ENCODE peak calls at places on chromosomes 4 and X, in six cellular contexts. One of them, this sample, is unnamed.

GRCh38 chrX:153741446-153741845 is 16.8 kb downstream of the ABCD1 start:
- DNase-seq in breast epithelium: no peak
- DNase-seq in heart left ventricle: no peak
- DNase-seq in right lobe of liver: no peak
- DNase-seq in A549: no peak
- DNase-seq in spleen: peak
- DNase-seq in this sample: no peak

GRCh38 chrX:105837227-105837626 is 14.9 kb downstream of the NRK start:
- DNase-seq in heart left ventricle: peak
- DNase-seq in spleen: no peak
- DNase-seq in A549: no peak
- DNase-seq in breast epithelium: peak
- DNase-seq in right lobe of liver: no peak
- DNase-seq in this sample: no peak

GRCh38 chr4:87844476-87844875 is 11.7 kb downstream of the MEPE start:
- DNase-seq in breast epithelium: no peak
- DNase-seq in right lobe of liver: no peak
- DNase-seq in heart left ventricle: no peak
- DNase-seq in spleen: no peak
- DNase-seq in A549: no peak
- DNase-seq in this sample: no peak

GRCh38 chrX:41785685-41786084 is 61.7 kb downstream of the GPR82 start:
- DNase-seq in right lobe of liver: no peak
- DNase-seq in spleen: no peak
- DNase-seq in heart left ventricle: no peak
- DNase-seq in A549: no peak
- DNase-seq in breast epithelium: no peak
- DNase-seq in this sample: no peak

GRCh38 chr4:4386736-4387392 is at the start of gene NSG1:
- DNase-seq in right lobe of liver: peak
- DNase-seq in A549: no peak
- DNase-seq in spleen: no peak
- DNase-seq in heart left ventricle: no peak
- DNase-seq in breast epithelium: no peak
- DNase-seq in this sample: no peak

GRCh38 chr4:3354455-3354811 is 61.6 kb downstream of the RGS12 start:
- DNase-seq in heart left ventricle: no peak
- DNase-seq in right lobe of liver: no peak
- DNase-seq in A549: no peak
- DNase-seq in spleen: no peak
- DNase-seq in breast epithelium: no peak
- DNase-seq in this sample: no peak

GRCh38 chrX:6228720-6229119 is at the start of gene NLGN4X:
- DNase-seq in breast epithelium: no peak
- DNase-seq in A549: no peak
- DNase-seq in right lobe of liver: no peak
- DNase-seq in spleen: peak
- DNase-seq in heart left ventricle: no peak
- DNase-seq in this sample: no peak

GRCh38 chr4:185624248-185624568 is 88.9 kb upstream of the PDLIM3 start:
- DNase-seq in right lobe of liver: no peak
- DNase-seq in breast epithelium: no peak
- DNase-seq in spleen: no peak
- DNase-seq in heart left ventricle: no peak
- DNase-seq in A549: no peak
- DNase-seq in this sample: no peak

GRCh38 chr4:133320576-133321170 is 171.6 kb downstream of the PCDH10 start:
- DNase-seq in breast epithelium: no peak
- DNase-seq in A549: peak
- DNase-seq in right lobe of liver: no peak
- DNase-seq in heart left ventricle: no peak
- DNase-seq in spleen: no peak
- DNase-seq in this sample: peak

DNA sequence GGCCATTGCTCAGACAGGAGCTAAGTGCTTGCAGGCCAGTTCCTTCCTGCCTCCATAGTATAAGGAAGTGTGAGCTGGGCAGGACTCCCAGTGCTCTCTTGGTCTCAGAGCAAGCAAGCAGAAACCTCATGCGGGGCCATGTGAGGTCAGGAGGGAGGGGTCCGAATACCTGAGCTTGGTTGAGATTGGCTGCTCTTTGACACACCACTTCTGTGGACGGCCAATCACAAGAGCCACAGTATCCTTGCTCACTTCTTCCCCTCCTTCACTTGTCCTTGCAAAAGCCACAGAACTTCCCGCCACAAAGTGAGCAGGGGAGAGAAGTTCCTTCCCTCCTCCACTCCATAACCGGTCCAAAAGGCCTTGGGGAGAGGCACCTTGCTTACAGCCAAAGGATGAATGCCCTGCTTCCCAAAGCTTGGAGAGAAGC is 56.7 kb downstream of the PRPS1 start:
- DNase-seq in breast epithelium: peak
- DNase-seq in spleen: peak
- DNase-seq in A549: no peak
- DNase-seq in right lobe of liver: peak
- DNase-seq in heart left ventricle: peak
- DNase-seq in this sample: no peak
- TF ChIP-seq POLR2A in breast epithelium: no peak
- TF ChIP-seq POLR2A in spleen: no peak
- TF ChIP-seq POLR2A in A549: no peak
- TF ChIP-seq POLR2A in right lobe of liver: no peak
- TF ChIP-seq POLR2A in heart left ventricle: peak
- TF ChIP-seq POLR2A in this sample: no peak

DNA sequence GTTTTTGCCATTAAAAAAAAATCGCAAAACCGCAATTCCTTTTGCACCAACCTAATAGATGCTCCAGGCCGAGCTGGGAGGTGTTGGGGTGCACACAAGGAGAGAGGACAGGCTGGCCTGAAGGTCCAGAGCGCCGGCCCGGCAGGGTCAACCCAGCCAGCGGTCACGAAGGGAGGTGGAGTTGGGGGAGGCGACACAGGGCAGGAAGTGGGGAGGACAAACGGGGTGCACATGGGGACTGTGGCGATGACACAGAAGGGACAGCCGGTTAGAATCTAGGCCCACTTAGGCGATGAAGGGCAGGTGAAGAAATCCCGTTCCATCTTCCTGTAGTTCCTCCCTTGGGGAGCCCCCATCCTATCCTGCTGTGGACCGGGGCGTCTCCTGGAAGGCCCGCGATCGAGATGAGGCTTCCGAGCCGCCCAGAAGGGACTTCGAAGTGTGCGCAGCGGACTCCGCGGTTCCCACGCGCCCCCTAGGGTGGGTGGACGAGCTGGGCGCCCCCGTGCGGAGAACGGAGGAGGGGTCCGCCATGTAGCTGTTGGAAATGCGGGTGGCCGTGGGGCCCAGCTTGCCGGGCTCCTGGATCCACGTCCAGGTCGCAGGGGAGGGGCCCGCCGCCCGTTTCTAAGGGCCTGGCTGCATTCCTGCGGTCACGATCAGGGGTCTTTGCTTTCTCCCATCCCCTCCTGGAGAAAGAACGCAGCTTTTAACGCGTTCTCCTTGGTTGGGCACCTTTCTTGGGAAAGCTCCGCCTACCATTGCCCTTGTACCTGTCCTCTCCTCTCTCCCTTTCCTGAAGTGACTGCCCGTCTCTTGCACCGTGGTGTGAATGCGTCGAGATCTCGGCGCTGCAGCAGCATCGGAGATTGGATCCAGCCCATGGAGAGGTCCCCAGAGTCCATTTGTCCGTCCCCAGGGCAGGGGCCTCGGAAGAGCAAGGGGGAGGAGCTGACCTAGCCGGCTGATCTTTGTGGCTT is 17.0 kb upstream of the HPF1 start:
- DNase-seq in A549: no peak
- DNase-seq in spleen: peak
- DNase-seq in breast epithelium: no peak
- DNase-seq in right lobe of liver: peak
- DNase-seq in heart left ventricle: peak
- DNase-seq in this sample: no peak
- TF ChIP-seq POLR2A in A549: no peak
- TF ChIP-seq POLR2A in spleen: no peak
- TF ChIP-seq POLR2A in breast epithelium: no peak
- TF ChIP-seq POLR2A in right lobe of liver: no peak
- TF ChIP-seq POLR2A in heart left ventricle: no peak
- TF ChIP-seq POLR2A in this sample: no peak

GRCh38 chr4:73661646-73662119 is 41.4 kb upstream of the RASSF6 start:
- DNase-seq in right lobe of liver: no peak
- DNase-seq in A549: no peak
- DNase-seq in heart left ventricle: no peak
- DNase-seq in spleen: no peak
- DNase-seq in breast epithelium: no peak
- DNase-seq in this sample: peak
- TF ChIP-seq POLR2A in right lobe of liver: no peak
- TF ChIP-seq POLR2A in A549: no peak
- TF ChIP-seq POLR2A in heart left ventricle: no peak
- TF ChIP-seq POLR2A in spleen: no peak
- TF ChIP-seq POLR2A in breast epithelium: no peak
- TF ChIP-seq POLR2A in this sample: no peak

GRCh38 chrX:100731441-100732281 is at the start of gene SYTL4:
- DNase-seq in heart left ventricle: peak
- DNase-seq in breast epithelium: no peak
- DNase-seq in A549: peak
- DNase-seq in right lobe of liver: peak
- DNase-seq in spleen: peak
- DNase-seq in this sample: peak
- TF ChIP-seq POLR2A in heart left ventricle: no peak
- TF ChIP-seq POLR2A in breast epithelium: no peak
- TF ChIP-seq POLR2A in A549: no peak
- TF ChIP-seq POLR2A in right lobe of liver: peak
- TF ChIP-seq POLR2A in spleen: no peak
- TF ChIP-seq POLR2A in this sample: no peak

DNA sequence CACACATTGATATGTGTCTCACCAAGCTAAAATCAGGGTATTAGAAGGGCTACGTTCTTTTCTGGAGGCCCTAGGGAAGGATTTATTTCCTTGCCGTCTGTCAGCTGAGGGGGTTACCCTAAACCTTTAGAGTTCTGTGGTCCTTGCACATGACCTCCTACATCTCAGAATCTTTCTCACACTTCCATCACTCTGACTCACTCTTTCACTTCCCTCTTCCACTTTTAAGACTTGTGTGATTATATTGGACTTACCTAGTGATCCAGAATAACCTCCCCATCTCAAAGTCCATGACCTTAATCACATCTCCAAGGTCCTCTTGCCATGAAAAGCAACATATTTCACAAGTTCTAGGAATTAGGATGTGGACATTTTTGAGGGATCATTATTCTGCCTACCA is 53.6 kb upstream of the FUNDC1 start:
- DNase-seq in A549: no peak
- DNase-seq in breast epithelium: no peak
- DNase-seq in right lobe of liver: no peak
- DNase-seq in spleen: no peak
- DNase-seq in heart left ventricle: no peak
- DNase-seq in this sample: no peak
- TF ChIP-seq POLR2A in A549: no peak
- TF ChIP-seq POLR2A in breast epithelium: no peak
- TF ChIP-seq POLR2A in right lobe of liver: no peak
- TF ChIP-seq POLR2A in spleen: no peak
- TF ChIP-seq POLR2A in heart left ventricle: no peak
- TF ChIP-seq POLR2A in this sample: no peak

GRCh38 chr4:146179784-146180405 is 4.4 kb downstream of the LSM6 start:
- DNase-seq in A549: no peak
- DNase-seq in heart left ventricle: no peak
- DNase-seq in breast epithelium: no peak
- DNase-seq in spleen: no peak
- DNase-seq in right lobe of liver: no peak
- DNase-seq in this sample: no peak

GRCh38 chr4:146175541-146176453 is at the start of gene LSM6:
- DNase-seq in A549: peak
- DNase-seq in heart left ventricle: peak
- DNase-seq in right lobe of liver: peak
- DNase-seq in spleen: peak
- DNase-seq in breast epithelium: peak
- DNase-seq in this sample: peak
- TF ChIP-seq POLR2A in A549: peak
- TF ChIP-seq POLR2A in heart left ventricle: peak
- TF ChIP-seq POLR2A in right lobe of liver: peak
- TF ChIP-seq POLR2A in spleen: peak
- TF ChIP-seq POLR2A in breast epithelium: peak
- TF ChIP-seq POLR2A in this sample: peak

GRCh38 chrX:40012800-40013682 is 84.7 kb downstream of the BCOR start:
- DNase-seq in A549: peak
- DNase-seq in spleen: peak
- DNase-seq in breast epithelium: peak
- DNase-seq in heart left ventricle: peak
- DNase-seq in right lobe of liver: peak
- DNase-seq in this sample: peak
- TF ChIP-seq POLR2A in A549: peak
- TF ChIP-seq POLR2A in spleen: no peak
- TF ChIP-seq POLR2A in breast epithelium: no peak
- TF ChIP-seq POLR2A in heart left ventricle: no peak
- TF ChIP-seq POLR2A in right lobe of liver: peak
- TF ChIP-seq POLR2A in this sample: no peak

GRCh38 chrX:24055043-24055356 is 244 bp downstream of the EIF2S3 start:
- DNase-seq in right lobe of liver: no peak
- DNase-seq in breast epithelium: no peak
- DNase-seq in heart left ventricle: no peak
- DNase-seq in A549: no peak
- DNase-seq in spleen: no peak
- DNase-seq in this sample: no peak
- TF ChIP-seq POLR2A in right lobe of liver: no peak
- TF ChIP-seq POLR2A in breast epithelium: no peak
- TF ChIP-seq POLR2A in heart left ventricle: no peak
- TF ChIP-seq POLR2A in A549: no peak
- TF ChIP-seq POLR2A in spleen: no peak
- TF ChIP-seq POLR2A in this sample: no peak

GRCh38 chrX:65997978-65998717 is 41.7 kb downstream of the VSIG4 start:
- DNase-seq in heart left ventricle: no peak
- DNase-seq in breast epithelium: no peak
- DNase-seq in A549: no peak
- DNase-seq in right lobe of liver: peak
- DNase-seq in spleen: no peak
- DNase-seq in this sample: no peak
- TF ChIP-seq POLR2A in heart left ventricle: no peak
- TF ChIP-seq POLR2A in breast epithelium: no peak
- TF ChIP-seq POLR2A in A549: no peak
- TF ChIP-seq POLR2A in right lobe of liver: no peak
- TF ChIP-seq POLR2A in spleen: no peak
- TF ChIP-seq POLR2A in this sample: no peak

This sample was measured in H54.